ENCODE peak calls at places on chromosome 7, in ten cellular contexts. One of them, this sample, is unnamed. For H3K4me1, the result is how much of the 10 kb centered on the place peaks cover.

GRCh38 chr7:159057647-159058046 is 87.0 kb downstream of the VIPR2 start:
- DNase-seq in A549: no peak
- DNase-seq in adipocyte: no peak
- DNase-seq in BE2C: no peak
- DNase-seq in GM12878: no peak
- DNase-seq in psoas muscle: no peak
- DNase-seq in cardiac muscle cell: no peak
- DNase-seq in thoracic aorta: no peak
- DNase-seq in GM23248: no peak
- DNase-seq in hepatocyte: no peak
- DNase-seq in this sample: no peak

GRCh38 chr7:148856891-148857290 is 27.2 kb downstream of the EZH2 start:
- DNase-seq in A549: no peak
- DNase-seq in adipocyte: no peak
- DNase-seq in BE2C: no peak
- DNase-seq in GM12878: no peak
- DNase-seq in psoas muscle: no peak
- DNase-seq in cardiac muscle cell: no peak
- DNase-seq in thoracic aorta: no peak
- DNase-seq in GM23248: peak
- DNase-seq in hepatocyte: no peak
- DNase-seq in this sample: peak

GRCh38 chr7:70092314-70093303 is 494.3 kb downstream of the AUTS2 start:
- DNase-seq in A549: no peak
- DNase-seq in adipocyte: peak
- DNase-seq in BE2C: peak
- DNase-seq in GM12878: no peak
- DNase-seq in psoas muscle: peak
- DNase-seq in cardiac muscle cell: no peak
- DNase-seq in thoracic aorta: no peak
- DNase-seq in GM23248: no peak
- DNase-seq in hepatocyte: peak
- DNase-seq in this sample: no peak

GRCh38 chr7:129367700-129368388 is 66.4 kb upstream of the STRIP2 start:
- DNase-seq in A549: peak
- DNase-seq in adipocyte: peak
- DNase-seq in BE2C: peak
- DNase-seq in GM12878: peak
- DNase-seq in psoas muscle: peak
- DNase-seq in cardiac muscle cell: peak
- DNase-seq in thoracic aorta: peak
- DNase-seq in GM23248: peak
- DNase-seq in hepatocyte: peak
- DNase-seq in this sample: peak

GRCh38 chr7:23689165-23689564 is 9.2 kb downstream of the FAM221A start:
- DNase-seq in A549: no peak
- DNase-seq in adipocyte: no peak
- DNase-seq in BE2C: no peak
- DNase-seq in GM12878: no peak
- DNase-seq in psoas muscle: no peak
- DNase-seq in cardiac muscle cell: no peak
- DNase-seq in thoracic aorta: no peak
- DNase-seq in GM23248: no peak
- DNase-seq in hepatocyte: no peak
- DNase-seq in this sample: no peak

GRCh38 chr7:123208793-123209192 is 9.0 kb upstream of the SLC13A1 start:
- DNase-seq in A549: no peak
- DNase-seq in adipocyte: peak
- DNase-seq in BE2C: peak
- DNase-seq in GM12878: no peak
- DNase-seq in psoas muscle: no peak
- DNase-seq in cardiac muscle cell: peak
- DNase-seq in thoracic aorta: no peak
- DNase-seq in GM23248: no peak
- DNase-seq in hepatocyte: peak
- DNase-seq in this sample: no peak

GRCh38 chr7:72272479-72272878 is 139.7 kb downstream of the CALN1 start:
- DNase-seq in A549: no peak
- DNase-seq in adipocyte: no peak
- DNase-seq in BE2C: no peak
- DNase-seq in GM12878: no peak
- DNase-seq in psoas muscle: no peak
- DNase-seq in cardiac muscle cell: no peak
- DNase-seq in thoracic aorta: no peak
- DNase-seq in GM23248: no peak
- DNase-seq in hepatocyte: no peak
- DNase-seq in this sample: no peak

GRCh38 chr7:129949292-129950133 is 3.2 kb downstream of the UBE2H start:
- DNase-seq in A549: no peak
- DNase-seq in adipocyte: peak
- DNase-seq in BE2C: no peak
- DNase-seq in GM12878: peak
- DNase-seq in psoas muscle: no peak
- DNase-seq in cardiac muscle cell: peak
- DNase-seq in thoracic aorta: no peak
- DNase-seq in GM23248: peak
- DNase-seq in hepatocyte: peak
- DNase-seq in this sample: peak

DNA sequence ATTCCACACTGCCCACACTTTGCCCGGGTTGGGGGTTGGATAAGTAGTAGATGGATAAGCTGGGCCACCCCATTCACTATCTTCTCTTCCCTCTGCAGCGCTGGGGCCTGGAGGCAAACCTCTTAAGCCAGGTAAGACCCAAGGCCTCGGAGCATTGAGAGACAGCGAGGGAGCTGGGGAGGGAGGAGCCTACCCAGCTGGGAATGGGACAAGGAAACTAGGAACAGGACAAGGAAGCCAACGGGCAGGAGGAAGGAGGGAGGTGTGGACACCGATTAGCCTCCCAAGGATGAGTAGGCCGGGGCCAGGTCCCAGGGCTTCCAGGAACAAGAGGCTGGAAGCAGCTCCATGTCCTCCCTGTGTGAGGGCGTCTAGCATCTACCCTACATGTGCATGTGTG is 9.6 kb downstream of the ELN start:
- DNase-seq in A549: no peak
- DNase-seq in adipocyte: no peak
- DNase-seq in BE2C: no peak
- DNase-seq in GM12878: no peak
- DNase-seq in psoas muscle: no peak
- DNase-seq in cardiac muscle cell: no peak
- DNase-seq in thoracic aorta: no peak
- DNase-seq in GM23248: no peak
- DNase-seq in hepatocyte: no peak
- DNase-seq in this sample: no peak
- H3K4me1 ChIP-seq in A549: under half
- H3K4me1 ChIP-seq in adipocyte: under half
- H3K4me1 ChIP-seq in BE2C: under half
- H3K4me1 ChIP-seq in GM12878: under half
- H3K4me1 ChIP-seq in psoas muscle: under half
- H3K4me1 ChIP-seq in cardiac muscle cell: under half
- H3K4me1 ChIP-seq in thoracic aorta: under half
- H3K4me1 ChIP-seq in GM23248: under half
- H3K4me1 ChIP-seq in hepatocyte: under half
- H3K4me1 ChIP-seq in this sample: under half

GRCh38 chr7:139739863-139740597 is 37.8 kb downstream of the HIPK2 start:
- DNase-seq in A549: no peak
- DNase-seq in adipocyte: no peak
- DNase-seq in BE2C: no peak
- DNase-seq in GM12878: no peak
- DNase-seq in psoas muscle: peak
- DNase-seq in cardiac muscle cell: no peak
- DNase-seq in thoracic aorta: no peak
- DNase-seq in GM23248: no peak
- DNase-seq in hepatocyte: no peak
- DNase-seq in this sample: no peak

GRCh38 chr7:139743267-139743966 is 34.4 kb downstream of the HIPK2 start:
- DNase-seq in A549: no peak
- DNase-seq in adipocyte: no peak
- DNase-seq in BE2C: no peak
- DNase-seq in GM12878: no peak
- DNase-seq in psoas muscle: no peak
- DNase-seq in cardiac muscle cell: no peak
- DNase-seq in thoracic aorta: no peak
- DNase-seq in GM23248: no peak
- DNase-seq in hepatocyte: no peak
- DNase-seq in this sample: no peak

GRCh38 chr7:139743967-139744767 is 33.6 kb downstream of the HIPK2 start:
- DNase-seq in A549: no peak
- DNase-seq in adipocyte: no peak
- DNase-seq in BE2C: no peak
- DNase-seq in GM12878: no peak
- DNase-seq in psoas muscle: no peak
- DNase-seq in cardiac muscle cell: no peak
- DNase-seq in thoracic aorta: no peak
- DNase-seq in GM23248: no peak
- DNase-seq in hepatocyte: no peak
- DNase-seq in this sample: no peak

GRCh38 chr7:139741239-139741638 is 36.6 kb downstream of the HIPK2 start:
- DNase-seq in A549: no peak
- DNase-seq in adipocyte: no peak
- DNase-seq in BE2C: no peak
- DNase-seq in GM12878: no peak
- DNase-seq in psoas muscle: no peak
- DNase-seq in cardiac muscle cell: no peak
- DNase-seq in thoracic aorta: no peak
- DNase-seq in GM23248: no peak
- DNase-seq in hepatocyte: no peak
- DNase-seq in this sample: no peak

DNA sequence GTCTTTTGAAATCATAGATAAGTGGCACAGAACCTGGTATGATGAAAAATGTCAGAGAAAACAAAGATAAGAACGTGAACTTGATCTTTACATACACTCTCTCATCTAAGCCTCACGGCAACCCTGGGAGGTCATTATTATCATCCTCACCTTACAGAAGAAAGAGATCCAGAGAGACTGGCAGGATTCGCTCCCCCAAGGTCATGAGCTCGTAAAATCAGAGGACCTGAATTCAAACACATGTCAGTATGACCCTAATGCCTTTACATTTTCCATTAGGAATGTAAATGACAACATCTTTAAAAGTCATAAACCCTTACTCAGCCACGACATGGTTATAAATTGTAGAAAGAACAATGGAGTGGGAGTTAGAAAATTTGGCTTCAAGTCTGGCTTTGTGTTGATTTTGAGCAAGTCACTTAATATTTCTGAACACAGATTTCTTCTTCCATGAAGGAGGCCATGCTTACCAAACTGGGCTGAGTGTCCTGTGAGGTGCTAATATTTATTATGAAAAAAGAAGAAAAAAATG is 35.9 kb downstream of the HIPK2 start:
- DNase-seq in A549: no peak
- DNase-seq in adipocyte: no peak
- DNase-seq in BE2C: no peak
- DNase-seq in GM12878: no peak
- DNase-seq in psoas muscle: no peak
- DNase-seq in cardiac muscle cell: no peak
- DNase-seq in thoracic aorta: no peak
- DNase-seq in GM23248: peak
- DNase-seq in hepatocyte: no peak
- DNase-seq in this sample: no peak
- H3K4me1 ChIP-seq in A549: half or more
- H3K4me1 ChIP-seq in adipocyte: half or more
- H3K4me1 ChIP-seq in BE2C: under half
- H3K4me1 ChIP-seq in GM12878: under half
- H3K4me1 ChIP-seq in psoas muscle: half or more
- H3K4me1 ChIP-seq in cardiac muscle cell: under half
- H3K4me1 ChIP-seq in thoracic aorta: half or more
- H3K4me1 ChIP-seq in GM23248: half or more
- H3K4me1 ChIP-seq in hepatocyte: under half
- H3K4me1 ChIP-seq in this sample: under half

DNA sequence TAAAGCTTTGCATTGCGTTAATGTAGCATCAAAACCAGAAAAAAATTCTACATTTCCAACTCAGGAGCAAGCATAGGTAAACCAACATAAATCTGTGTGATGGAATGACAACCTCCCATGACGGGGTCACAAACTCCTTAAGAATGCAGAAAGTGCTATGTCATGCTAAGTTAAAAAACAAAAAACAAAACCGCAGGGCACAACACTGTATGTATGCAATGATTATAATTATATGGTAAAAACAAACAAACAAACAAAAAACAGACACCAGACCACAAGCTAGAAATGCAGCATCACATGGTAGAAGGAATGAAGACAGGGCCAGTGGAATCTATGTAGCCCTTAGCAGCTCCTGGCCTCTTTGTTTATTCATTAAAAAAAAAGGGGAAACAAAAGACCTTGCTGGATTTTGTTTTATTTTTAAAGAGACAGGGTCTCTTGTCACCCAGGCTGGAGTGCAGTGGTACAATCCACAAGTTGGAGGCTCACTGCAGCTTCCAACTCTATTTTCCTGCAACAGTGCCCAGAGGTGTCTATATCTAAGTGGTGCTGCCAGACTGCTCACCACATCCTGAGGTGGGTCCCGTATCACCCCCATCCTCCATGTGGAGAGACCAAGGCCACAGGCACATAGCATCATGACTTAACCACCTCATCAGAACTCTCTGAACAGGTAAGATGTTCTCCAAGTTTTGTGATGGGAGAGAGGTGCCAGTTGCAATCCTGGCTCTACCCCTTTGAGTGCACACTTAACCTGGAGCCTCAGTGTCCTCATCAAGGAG is 98.4 kb downstream of the RNF216 start:
- DNase-seq in A549: no peak
- DNase-seq in adipocyte: peak
- DNase-seq in BE2C: no peak
- DNase-seq in GM12878: no peak
- DNase-seq in psoas muscle: no peak
- DNase-seq in cardiac muscle cell: no peak
- DNase-seq in thoracic aorta: no peak
- DNase-seq in GM23248: no peak
- DNase-seq in hepatocyte: no peak
- DNase-seq in this sample: no peak
- H3K4me1 ChIP-seq in A549: under half
- H3K4me1 ChIP-seq in adipocyte: under half
- H3K4me1 ChIP-seq in BE2C: under half
- H3K4me1 ChIP-seq in GM12878: under half
- H3K4me1 ChIP-seq in psoas muscle: under half
- H3K4me1 ChIP-seq in cardiac muscle cell: under half
- H3K4me1 ChIP-seq in thoracic aorta: under half
- H3K4me1 ChIP-seq in GM23248: under half
- H3K4me1 ChIP-seq in hepatocyte: under half
- H3K4me1 ChIP-seq in this sample: under half

GRCh38 chr7:102294589-102294988 is 7.9 kb downstream of the SH2B2 start:
- DNase-seq in A549: no peak
- DNase-seq in adipocyte: no peak
- DNase-seq in BE2C: no peak
- DNase-seq in GM12878: no peak
- DNase-seq in psoas muscle: no peak
- DNase-seq in cardiac muscle cell: no peak
- DNase-seq in thoracic aorta: no peak
- DNase-seq in GM23248: no peak
- DNase-seq in hepatocyte: no peak
- DNase-seq in this sample: no peak

GRCh38 chr7:102296179-102296438 is 9.4 kb downstream of the SH2B2 start:
- DNase-seq in A549: no peak
- DNase-seq in adipocyte: no peak
- DNase-seq in BE2C: no peak
- DNase-seq in GM12878: no peak
- DNase-seq in psoas muscle: no peak
- DNase-seq in cardiac muscle cell: no peak
- DNase-seq in thoracic aorta: no peak
- DNase-seq in GM23248: no peak
- DNase-seq in hepatocyte: no peak
- DNase-seq in this sample: no peak

GRCh38 chr7:102295346-102296178 is 8.9 kb downstream of the SH2B2 start:
- DNase-seq in A549: no peak
- DNase-seq in adipocyte: no peak
- DNase-seq in BE2C: no peak
- DNase-seq in GM12878: no peak
- DNase-seq in psoas muscle: no peak
- DNase-seq in cardiac muscle cell: peak
- DNase-seq in thoracic aorta: no peak
- DNase-seq in GM23248: no peak
- DNase-seq in hepatocyte: no peak
- DNase-seq in this sample: no peak

GRCh38 chr7:102297487-102298218 is 11.0 kb downstream of the SH2B2 start:
- DNase-seq in A549: no peak
- DNase-seq in adipocyte: no peak
- DNase-seq in BE2C: no peak
- DNase-seq in GM12878: no peak
- DNase-seq in psoas muscle: no peak
- DNase-seq in cardiac muscle cell: no peak
- DNase-seq in thoracic aorta: no peak
- DNase-seq in GM23248: no peak
- DNase-seq in hepatocyte: no peak
- DNase-seq in this sample: no peak

DNA sequence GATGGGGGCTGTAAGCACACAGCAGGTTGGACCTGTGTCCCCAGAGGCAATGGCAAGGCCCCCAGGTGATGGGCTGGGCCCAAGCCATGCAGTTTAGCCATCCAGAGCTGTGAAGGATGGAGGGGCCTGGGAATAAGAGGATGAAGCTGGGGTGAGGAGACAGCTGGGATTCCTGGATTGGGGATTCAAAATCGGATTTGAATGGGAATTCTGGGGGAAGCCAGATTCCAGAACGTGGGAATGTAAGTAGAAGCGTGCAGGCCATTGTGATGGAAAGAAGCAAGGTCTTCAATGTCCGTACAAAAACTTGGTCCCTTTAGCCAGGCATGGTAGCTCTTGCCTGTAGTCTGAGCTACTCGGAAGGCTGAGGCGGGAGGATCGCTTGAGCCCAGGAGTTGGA is 9.8 kb downstream of the SH2B2 start:
- DNase-seq in A549: no peak
- DNase-seq in adipocyte: no peak
- DNase-seq in BE2C: no peak
- DNase-seq in GM12878: no peak
- DNase-seq in psoas muscle: no peak
- DNase-seq in cardiac muscle cell: no peak
- DNase-seq in thoracic aorta: no peak
- DNase-seq in GM23248: no peak
- DNase-seq in hepatocyte: no peak
- DNase-seq in this sample: no peak
- H3K4me1 ChIP-seq in A549: under half
- H3K4me1 ChIP-seq in adipocyte: under half
- H3K4me1 ChIP-seq in BE2C: under half
- H3K4me1 ChIP-seq in GM12878: half or more
- H3K4me1 ChIP-seq in psoas muscle: under half
- H3K4me1 ChIP-seq in cardiac muscle cell: under half
- H3K4me1 ChIP-seq in thoracic aorta: under half
- H3K4me1 ChIP-seq in GM23248: under half
- H3K4me1 ChIP-seq in hepatocyte: under half
- H3K4me1 ChIP-seq in this sample: under half

This sample was measured in mammary epithelial cell.